ENCODE peak calls at places on chromosomes 13 and 19, in eight cellular contexts. O, G, T, F, D, W, Z and I are unnamed samples. For H3K36me3, the result is how much of the 10 kb centered on the place peaks cover.

GRCh38 chr19:29745253-29745652 is 30.2 kb upstream of the C19orf12 start:
- DNase-seq in F (no peak), T (no peak), O (no peak), Z (peak), D (no peak), W (no peak), G (no peak), I (no peak)

GRCh38 chr13:95229855-95230254 is 71.4 kb downstream of the ABCC4 start:
- DNase-seq in W (no peak), G (no peak), F (no peak), O (no peak), D (no peak), Z (no peak), T (no peak), I (no peak)

GRCh38 chr13:57114945-57115344 is 25.8 kb upstream of the PRR20A start:
- DNase-seq in W (no peak), G (no peak), T (no peak), O (no peak), D (no peak), Z (no peak), F (no peak), I (no peak)

GRCh38 chr19:49213791-49214190 is 56.2 kb downstream of the TRPM4 start:
- DNase-seq in W (no peak), G (no peak), Z (no peak), T (no peak), O (no peak), F (no peak), D (no peak), I (no peak)

GRCh38 chr19:51530616-51531015 is 854 bp downstream of the SIGLEC6 start:
- DNase-seq in W (no peak), G (no peak), D (no peak), T (no peak), O (no peak), Z (no peak), F (no peak), I (no peak)

GRCh38 chr13:96734499-96734898 is 259.8 kb downstream of the OXGR1 start:
- DNase-seq in D (no peak), Z (no peak), O (no peak), W (no peak), T (no peak), F (no peak), G (no peak), I (no peak)

GRCh38 chr13:33873251-33873908 is 55.4 kb downstream of the RFC3 start:
- DNase-seq in O (no peak), G (no peak), D (no peak), Z (no peak), T (no peak), F (no peak), W (no peak), I (no peak)

GRCh38 chr19:416416-416815 is 7.5 kb upstream of the C2CD4C start:
- DNase-seq in T (no peak), G (no peak), O (no peak), D (no peak), W (no peak), F (no peak), Z (no peak), I (no peak)

GRCh38 chr19:54114340-54114826 is 1.1 kb downstream of the TFPT start:
- DNase-seq in D (no peak), F (no peak), G (no peak), Z (peak), O (peak), T (peak), W (peak), I (peak)

GRCh38 chr19:10690351-10690781 is 10.9 kb upstream of the QTRT1 start:
- DNase-seq in T (no peak), O (no peak), G (no peak), F (no peak), Z (peak), D (no peak), W (no peak), I (no peak)
- H3K36me3 ChIP-seq in T (half or more), O (under half), G (under half), F (half or more), Z (under half), D (half or more), W (under half), I (half or more)

DNA sequence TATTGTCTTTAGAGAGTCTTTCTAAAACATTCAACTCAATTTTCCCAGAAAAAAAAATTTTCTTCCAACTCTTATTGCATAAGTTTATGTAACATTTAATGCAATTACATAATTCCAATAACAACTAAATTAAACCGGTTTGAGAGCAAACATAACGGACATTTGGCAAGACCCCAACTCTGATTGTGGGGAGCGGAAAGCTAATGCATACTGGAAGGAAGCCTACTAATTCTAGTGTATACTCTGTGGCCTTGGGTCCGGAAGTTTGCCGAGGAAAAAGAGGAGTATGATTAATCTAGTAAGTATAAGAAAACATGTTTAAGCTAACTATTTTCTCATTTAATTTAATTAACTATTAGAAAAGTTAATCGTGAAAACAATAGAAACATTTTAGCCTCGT is 21.3 kb upstream of the MIR17HG start:
- DNase-seq in G (no peak), T (no peak), O (no peak), Z (no peak), W (no peak), D (no peak), F (no peak), I (no peak)
- H3K36me3 ChIP-seq in G (under half), T (under half), O (under half), Z (under half), W (under half), D (under half), F (under half), I (under half)

DNA sequence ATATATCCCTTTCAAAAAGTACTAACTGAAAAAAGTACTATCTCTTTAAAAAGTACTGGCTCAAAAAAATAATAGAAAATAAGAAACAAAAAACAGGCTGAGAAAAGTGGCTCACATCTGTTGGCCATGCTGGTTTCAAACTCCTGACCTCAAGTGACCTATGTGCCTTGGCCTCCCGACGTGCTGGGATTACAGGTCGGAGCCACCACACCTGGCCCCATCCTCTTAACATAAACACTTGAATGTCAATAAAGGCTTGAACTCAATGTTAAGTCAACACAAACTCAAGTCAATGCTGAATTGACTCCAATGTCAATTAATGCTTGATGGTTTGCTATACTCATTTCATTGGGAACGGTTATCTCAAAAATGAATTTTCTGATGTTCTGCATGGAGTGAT is 30.9 kb downstream of the ZNF611 start:
- DNase-seq in D (no peak), W (no peak), Z (no peak), G (no peak), F (no peak), T (no peak), O (no peak), I (no peak)
- H3K36me3 ChIP-seq in D (under half), W (under half), Z (under half), G (under half), F (under half), T (under half), O (under half), I (half or more)

GRCh38 chr13:98826156-98826555 is 73.7 kb upstream of the SLC15A1 start:
- DNase-seq in W (no peak), Z (no peak), D (no peak), O (no peak), G (no peak), F (no peak), T (no peak), I (no peak)

GRCh38 chr13:98828614-98829013 is 76.1 kb upstream of the SLC15A1 start:
- DNase-seq in Z (no peak), F (no peak), W (no peak), D (no peak), G (no peak), O (no peak), T (no peak), I (no peak)

GRCh38 chr13:98825659-98826058 is 73.2 kb upstream of the SLC15A1 start:
- DNase-seq in G (no peak), D (no peak), W (no peak), F (no peak), Z (no peak), T (no peak), O (no peak), I (no peak)

GRCh38 chr13:98829541-98829940 is 77.1 kb upstream of the SLC15A1 start:
- DNase-seq in Z (no peak), D (no peak), F (no peak), T (no peak), G (no peak), W (no peak), O (no peak), I (no peak)

GRCh38 chr13:98827449-98827848 is 75.0 kb upstream of the SLC15A1 start:
- DNase-seq in F (no peak), G (no peak), W (no peak), D (no peak), T (no peak), O (no peak), Z (no peak), I (no peak)
- H3K36me3 ChIP-seq in F (half or more), G (under half), W (under half), D (under half), T (half or more), O (under half), Z (under half), I (under half)

DNA sequence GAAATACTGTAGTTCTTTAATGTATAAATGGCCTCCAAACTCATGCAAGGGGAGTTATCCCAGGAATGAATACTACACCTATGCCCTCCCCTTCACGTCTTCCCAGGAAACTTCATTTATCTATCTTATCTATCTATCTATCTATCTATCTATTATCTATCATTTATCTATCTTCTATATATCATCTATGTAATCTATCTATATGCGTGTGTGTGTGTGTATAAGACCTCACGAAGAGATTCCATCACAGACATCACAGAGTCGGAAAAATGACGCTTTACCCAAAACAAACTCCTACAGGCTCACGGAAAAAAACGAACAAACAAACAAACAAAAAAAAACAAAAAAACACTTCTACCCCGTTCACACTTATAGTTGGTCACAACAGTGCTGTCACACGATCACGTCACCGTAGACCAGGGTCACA is 486 bp downstream of the ZNF529 start:
- DNase-seq in W (no peak), F (no peak), D (no peak), T (no peak), G (no peak), O (no peak), Z (no peak), I (no peak)
- H3K36me3 ChIP-seq in W (under half), F (under half), D (under half), T (under half), G (under half), O (under half), Z (under half), I (under half)

DNA sequence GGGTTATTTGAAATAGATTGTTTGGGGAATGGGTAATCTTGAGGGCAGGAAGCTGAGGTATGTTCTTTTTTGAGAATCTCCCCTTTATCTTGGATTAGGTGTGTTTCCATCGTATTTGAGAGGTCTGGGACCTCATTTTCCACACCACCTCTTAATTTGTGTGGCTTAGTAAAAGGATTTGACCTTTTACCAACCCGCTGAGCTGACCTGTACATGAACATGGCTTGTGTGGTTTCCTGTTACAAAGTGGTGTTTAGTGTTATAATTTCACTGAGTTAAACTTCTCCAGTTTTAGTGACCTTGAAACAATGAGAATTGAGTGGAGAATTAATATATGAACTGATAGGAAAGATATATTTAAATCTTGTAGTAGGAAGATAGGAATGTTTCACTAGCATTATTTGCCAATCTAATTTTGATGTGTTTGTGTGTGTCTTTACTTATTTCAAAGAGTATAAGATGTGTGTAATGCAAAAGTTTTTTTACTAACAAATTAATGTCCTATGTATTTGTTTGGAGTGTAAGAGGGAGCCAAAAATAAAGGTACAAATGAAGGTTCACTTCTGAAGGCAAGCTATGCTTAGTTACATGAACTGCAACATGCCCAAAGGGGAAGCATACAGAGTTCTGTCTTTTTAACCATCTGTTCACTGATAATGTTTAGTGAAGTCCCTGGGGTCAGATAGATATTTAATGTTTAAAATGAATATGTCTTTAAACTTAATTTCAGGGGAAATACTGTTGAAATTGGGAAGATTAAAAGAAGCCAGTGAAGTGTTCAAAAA is 17.1 kb downstream of the NAA16 start:
- DNase-seq in W (no peak), Z (no peak), O (no peak), D (no peak), F (no peak), T (no peak), G (no peak), I (no peak)
- H3K36me3 ChIP-seq in W (under half), Z (under half), O (under half), D (under half), F (under half), T (under half), G (under half), I (under half)